ENCODE peak calls at places on chromosomes 4 and X, in six cellular contexts. One of them, this sample, is unnamed.

GRCh38 chrX:43868791-43869190 is 13.5 kb downstream of the MAOB start:
- DNase-seq in stimulated activated CD4-positive, alpha-beta T cell treated with anti-CD3 and anti-CD28 coated beads, Interleukin-15, amount 100 ng/mL, for 1 hour: no peak
- DNase-seq in DMS153: no peak
- DNase-seq in AG09309: no peak
- DNase-seq in A673: no peak
- DNase-seq in psoas muscle: no peak
- DNase-seq in this sample: no peak

GRCh38 chr4:32462944-32463343 is 1742.8 kb downstream of the PCDH7 start:
- DNase-seq in stimulated activated CD4-positive, alpha-beta T cell treated with anti-CD3 and anti-CD28 coated beads, Interleukin-15, amount 100 ng/mL, for 1 hour: no peak
- DNase-seq in DMS153: no peak
- DNase-seq in AG09309: no peak
- DNase-seq in A673: peak; percentile 50
- DNase-seq in psoas muscle: no peak
- DNase-seq in this sample: no peak

GRCh38 chr4:45629717-45630116 is 494.1 kb downstream of the GABRG1 start:
- DNase-seq in stimulated activated CD4-positive, alpha-beta T cell treated with anti-CD3 and anti-CD28 coated beads, Interleukin-15, amount 100 ng/mL, for 1 hour: no peak
- DNase-seq in DMS153: no peak
- DNase-seq in AG09309: no peak
- DNase-seq in A673: no peak
- DNase-seq in psoas muscle: no peak
- DNase-seq in this sample: no peak

GRCh38 chr4:75011131-75011795 is 78.3 kb downstream of the PARM1 start:
- DNase-seq in stimulated activated CD4-positive, alpha-beta T cell treated with anti-CD3 and anti-CD28 coated beads, Interleukin-15, amount 100 ng/mL, for 1 hour: no peak
- DNase-seq in DMS153: no peak
- DNase-seq in AG09309: no peak
- DNase-seq in A673: no peak
- DNase-seq in psoas muscle: no peak
- DNase-seq in this sample: no peak

GRCh38 chr4:100042235-100042634 is 92.2 kb upstream of the H2AZ1 start:
- DNase-seq in stimulated activated CD4-positive, alpha-beta T cell treated with anti-CD3 and anti-CD28 coated beads, Interleukin-15, amount 100 ng/mL, for 1 hour: no peak
- DNase-seq in DMS153: no peak
- DNase-seq in AG09309: no peak
- DNase-seq in A673: no peak
- DNase-seq in psoas muscle: no peak
- DNase-seq in this sample: no peak

GRCh38 chr4:110988741-110989140 is 365.9 kb upstream of the PITX2 start:
- DNase-seq in stimulated activated CD4-positive, alpha-beta T cell treated with anti-CD3 and anti-CD28 coated beads, Interleukin-15, amount 100 ng/mL, for 1 hour: no peak
- DNase-seq in DMS153: no peak
- DNase-seq in AG09309: no peak
- DNase-seq in A673: no peak
- DNase-seq in psoas muscle: no peak
- DNase-seq in this sample: no peak

GRCh38 chr4:8771666-8772065 is 100.0 kb downstream of the HMX1 start:
- DNase-seq in stimulated activated CD4-positive, alpha-beta T cell treated with anti-CD3 and anti-CD28 coated beads, Interleukin-15, amount 100 ng/mL, for 1 hour: no peak
- DNase-seq in DMS153: no peak
- DNase-seq in AG09309: no peak
- DNase-seq in A673: no peak
- DNase-seq in psoas muscle: peak; percentile 15
- DNase-seq in this sample: no peak

GRCh38 chr4:76458297-76458696 is 23.3 kb downstream of the SHROOM3 start:
- DNase-seq in stimulated activated CD4-positive, alpha-beta T cell treated with anti-CD3 and anti-CD28 coated beads, Interleukin-15, amount 100 ng/mL, for 1 hour: no peak
- DNase-seq in DMS153: no peak
- DNase-seq in AG09309: no peak
- DNase-seq in A673: no peak
- DNase-seq in psoas muscle: no peak
- DNase-seq in this sample: no peak

GRCh38 chr4:629916-630641 is 4.7 kb downstream of the PDE6B start:
- DNase-seq in stimulated activated CD4-positive, alpha-beta T cell treated with anti-CD3 and anti-CD28 coated beads, Interleukin-15, amount 100 ng/mL, for 1 hour: no peak
- DNase-seq in DMS153: no peak
- DNase-seq in AG09309: no peak
- DNase-seq in A673: no peak
- DNase-seq in psoas muscle: no peak
- DNase-seq in this sample: no peak

GRCh38 chr4:87270144-87270543 is 49.7 kb upstream of the KLHL8 start:
- DNase-seq in stimulated activated CD4-positive, alpha-beta T cell treated with anti-CD3 and anti-CD28 coated beads, Interleukin-15, amount 100 ng/mL, for 1 hour: no peak
- DNase-seq in DMS153: peak; percentile 18
- DNase-seq in AG09309: peak; percentile 16
- DNase-seq in A673: peak; percentile 51
- DNase-seq in psoas muscle: no peak
- DNase-seq in this sample: no peak

GRCh38 chrX:154486052-154486395 is 391 bp downstream of the UBL4A start:
- DNase-seq in stimulated activated CD4-positive, alpha-beta T cell treated with anti-CD3 and anti-CD28 coated beads, Interleukin-15, amount 100 ng/mL, for 1 hour: no peak
- DNase-seq in DMS153: no peak
- DNase-seq in AG09309: no peak
- DNase-seq in A673: no peak
- DNase-seq in psoas muscle: peak; percentile 75
- DNase-seq in this sample: peak; percentile 17

GRCh38 chr4:1504786-1505500 is 98.7 kb upstream of the NKX1-1 start:
- DNase-seq in stimulated activated CD4-positive, alpha-beta T cell treated with anti-CD3 and anti-CD28 coated beads, Interleukin-15, amount 100 ng/mL, for 1 hour: no peak
- DNase-seq in DMS153: no peak
- DNase-seq in AG09309: no peak
- DNase-seq in A673: no peak
- DNase-seq in psoas muscle: peak; percentile 34
- DNase-seq in this sample: no peak

GRCh38 chr4:48642421-48643144 is 137.5 kb downstream of the FRYL start:
- DNase-seq in stimulated activated CD4-positive, alpha-beta T cell treated with anti-CD3 and anti-CD28 coated beads, Interleukin-15, amount 100 ng/mL, for 1 hour: no peak
- DNase-seq in DMS153: no peak
- DNase-seq in AG09309: no peak
- DNase-seq in A673: no peak
- DNase-seq in psoas muscle: no peak
- DNase-seq in this sample: no peak

GRCh38 chr4:9762823-9763475 is 18.5 kb upstream of the DRD5 start:
- DNase-seq in stimulated activated CD4-positive, alpha-beta T cell treated with anti-CD3 and anti-CD28 coated beads, Interleukin-15, amount 100 ng/mL, for 1 hour: no peak
- DNase-seq in DMS153: peak; percentile 28
- DNase-seq in AG09309: peak; percentile 25
- DNase-seq in A673: peak; percentile 74
- DNase-seq in psoas muscle: no peak
- DNase-seq in this sample: no peak

This sample was measured in central memory CD8-positive, alpha-beta T cell.